ENCODE peak calls at places on chromosomes 4 and X, in eight cellular contexts. K, S, J, C, P, E, M and O are unnamed samples.

GRCh38 chr4:159279084-159279483 is 176.2 kb downstream of the RAPGEF2 start:
- DNase-seq in K (no peak), S (no peak), J (no peak), C (no peak), P (no peak), E (no peak), M (no peak), O (no peak)

GRCh38 chrX:17669891-17670290 is 67.4 kb upstream of the SCML1 start:
- DNase-seq in K (no peak), S (no peak), J (no peak), C (no peak), P (no peak), E (no peak), M (no peak), O (no peak)

GRCh38 chr4:61202638-61203495 is 2.7 kb downstream of the ADGRL3 start:
- DNase-seq in K (no peak), S (no peak), J (no peak), C (no peak), P (no peak), E (no peak), M (no peak), O (no peak)

GRCh38 chrX:18886005-18886343 is 97.9 kb downstream of the PHKA2 start:
- DNase-seq in K (no peak), S (no peak), J (no peak), C (no peak), P (no peak), E (no peak), M (peak; percentile 72), O (no peak)

GRCh38 chr4:175325230-175325629 is 407.1 kb downstream of the ADAM29 start:
- DNase-seq in K (no peak), S (no peak), J (no peak), C (no peak), P (no peak), E (peak; percentile 8), M (no peak), O (no peak)

GRCh38 chrX:1521459-1521956 is 15.5 kb downstream of the P2RY8 start:
- DNase-seq in K (no peak), S (no peak), J (no peak), C (no peak), P (peak; percentile 53), E (no peak), M (peak; percentile 89), O (no peak)

GRCh38 chr4:166014411-166014810 is 141.4 kb downstream of the TLL1 start:
- DNase-seq in K (no peak), S (no peak), J (no peak), C (no peak), P (no peak), E (no peak), M (no peak), O (no peak)

GRCh38 chrX:140733766-140734342 is 24.3 kb downstream of the LINC00632 start:
- DNase-seq in K (no peak), S (no peak), J (no peak), C (no peak), P (no peak), E (peak; percentile 57), M (no peak), O (no peak)

GRCh38 chr4:89558147-89558546 is 250.5 kb upstream of the GPRIN3 start:
- DNase-seq in K (no peak), S (no peak), J (no peak), C (no peak), P (no peak), E (no peak), M (no peak), O (no peak)

GRCh38 chrX:47583240-47583861 is 1.1 kb downstream of the TIMP1 start:
- DNase-seq in K (no peak), S (no peak), J (no peak), C (no peak), P (no peak), E (no peak), M (no peak), O (no peak)

GRCh38 chrX:15623074-15623473 is 22.3 kb upstream of the ACE2 start:
- DNase-seq in K (no peak), S (no peak), J (no peak), C (no peak), P (no peak), E (no peak), M (no peak), O (no peak)

GRCh38 chr4:1202526-1203378 is 30.4 kb upstream of the SPON2 start:
- DNase-seq in K (peak; percentile 35), S (no peak), J (no peak), C (no peak), P (peak; percentile 63), E (no peak), M (peak; percentile 81), O (peak; percentile 17)

GRCh38 chr4:98710831-98711230 is 52.4 kb upstream of the TSPAN5 start:
- DNase-seq in K (no peak), S (no peak), J (no peak), C (no peak), P (no peak), E (no peak), M (no peak), O (no peak)

GRCh38 chr4:163991268-163991667 is 496.8 kb downstream of the TMA16 start:
- DNase-seq in K (no peak), S (no peak), J (no peak), C (no peak), P (no peak), E (no peak), M (no peak), O (no peak)

GRCh38 chr4:157521916-157522315 is 301.4 kb downstream of the GRIA2 start:
- DNase-seq in K (no peak), S (no peak), J (no peak), C (no peak), P (no peak), E (no peak), M (no peak), O (no peak)

GRCh38 chr4:27149541-27150212 is 289.0 kb downstream of the STIM2 start:
- DNase-seq in K (no peak), S (no peak), J (no peak), C (no peak), P (no peak), E (peak; percentile 37), M (no peak), O (no peak)

GRCh38 chrX:76920621-76921020 is 493.1 kb downstream of the MAGEE1 start:
- DNase-seq in K (no peak), S (no peak), J (no peak), C (no peak), P (no peak), E (no peak), M (no peak), O (no peak)

GRCh38 chrX:97876697-97877407 is 993.1 kb downstream of the RPA4 start:
- DNase-seq in K (no peak), S (no peak), J (no peak), C (no peak), P (no peak), E (no peak), M (no peak), O (no peak)

GRCh38 chrX:151789179-151789800 is 54.7 kb downstream of the CNGA2 start:
- DNase-seq in K (peak; percentile 64), S (peak; percentile 50), J (no peak), C (peak; percentile 77), P (peak; percentile 78), E (peak; percentile 45), M (no peak), O (peak; percentile 25)

GRCh38 chr4:112311516-112311915 is 14.3 kb downstream of the ALPK1 start:
- DNase-seq in K (no peak), S (no peak), J (no peak), C (no peak), P (no peak), E (no peak), M (no peak), O (no peak)
- H3K27ac ChIP-seq in K (no peak overlapping the region), S (no peak overlapping the region), J (no peak overlapping the region), C (no peak overlapping the region), P (no peak overlapping the region), E (no peak overlapping the region), M (peak overlapping the region; percentile 87), O (no peak overlapping the region)

DNA sequence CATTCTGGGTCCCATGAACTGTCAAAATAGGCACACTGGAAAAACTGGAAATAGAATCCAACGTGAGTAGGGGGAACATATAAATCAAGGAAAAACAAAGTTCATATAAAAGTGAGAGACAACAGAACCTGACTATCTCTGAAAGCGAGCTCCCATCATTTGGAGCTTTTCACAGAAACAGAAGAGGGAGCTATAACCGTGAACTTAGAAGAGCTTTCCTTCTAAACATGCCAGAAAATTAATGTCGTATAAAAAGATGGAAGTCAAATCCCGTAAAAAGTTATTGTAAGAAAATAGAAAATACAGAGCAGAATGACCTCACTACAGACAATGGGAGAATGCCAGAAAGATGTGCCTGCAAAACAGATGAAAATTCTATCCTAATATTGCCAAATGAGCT is 23.9 kb upstream of the HSD17B10 start:
- DNase-seq in K (no peak), S (no peak), J (no peak), C (no peak), P (no peak), E (peak; percentile 32), M (no peak), O (no peak)
- H3K4me3 ChIP-seq in K (no peak overlapping the region), S (no peak overlapping the region), J (no peak overlapping the region), C (no peak overlapping the region), P (no peak overlapping the region), E (no peak overlapping the region), M (no peak overlapping the region), O (no peak overlapping the region)

DNA sequence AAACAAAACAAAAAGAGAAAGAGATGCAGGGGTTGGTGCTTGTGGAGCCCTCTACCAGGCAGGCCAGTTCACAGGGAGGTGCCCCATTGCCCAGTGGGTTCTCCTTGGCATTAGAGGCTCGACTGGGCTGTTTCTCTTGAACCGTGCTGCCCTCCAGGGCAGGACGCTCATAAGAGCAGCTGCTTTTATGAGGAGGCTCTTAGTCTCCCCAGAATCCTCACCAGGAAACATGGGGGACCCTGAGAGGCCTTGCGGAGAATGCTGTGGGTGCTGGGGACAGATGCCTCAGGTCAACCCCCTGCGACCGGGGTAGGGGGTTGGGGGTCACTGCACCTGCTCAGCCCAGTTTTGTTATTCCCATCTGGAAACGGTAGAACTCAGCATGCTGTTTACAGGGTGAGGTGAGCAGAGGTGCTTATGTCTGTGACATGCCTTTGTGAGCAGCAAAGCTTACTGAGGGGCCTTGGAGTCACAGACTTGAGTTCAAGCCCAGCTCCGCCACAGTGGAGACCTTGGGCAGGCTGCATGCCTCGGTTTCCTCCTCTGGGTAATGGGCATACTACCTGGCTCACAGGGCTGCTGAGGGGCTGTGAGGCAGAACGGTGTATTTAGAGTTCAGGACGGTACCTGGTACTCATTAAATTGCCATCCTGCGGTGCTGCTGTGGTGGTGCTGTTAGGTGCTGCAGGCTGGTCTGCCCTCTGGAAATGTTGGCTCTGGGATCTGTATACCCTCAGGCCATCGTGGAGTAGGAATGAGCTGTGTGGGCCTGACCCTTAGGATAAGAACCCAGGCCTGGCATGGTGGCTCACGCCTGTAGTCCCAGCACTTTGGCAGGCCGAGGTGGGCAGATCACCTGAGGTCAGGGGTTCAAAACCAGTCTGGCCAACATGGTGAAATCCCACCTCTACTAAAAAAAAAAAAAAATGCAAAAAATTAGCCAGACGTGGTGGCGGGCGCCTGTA is 5.7 kb downstream of the TBC1D14 start:
- DNase-seq in K (no peak), S (no peak), J (no peak), C (peak; percentile 36), P (no peak), E (no peak), M (peak; percentile 73), O (no peak)
- H3K4me1 ChIP-seq in K (peaks cover 16% of the 10 kb centered on the region), S (peaks cover 14% of the 10 kb centered on the region), J (peaks cover 75% of the 10 kb centered on the region), C (peaks cover 69% of the 10 kb centered on the region), P (no peaks in the 10 kb centered on the region), E (peaks cover 13% of the 10 kb centered on the region), M (peaks cover 99% of the 10 kb centered on the region), O (peaks cover 30% of the 10 kb centered on the region)

DNA sequence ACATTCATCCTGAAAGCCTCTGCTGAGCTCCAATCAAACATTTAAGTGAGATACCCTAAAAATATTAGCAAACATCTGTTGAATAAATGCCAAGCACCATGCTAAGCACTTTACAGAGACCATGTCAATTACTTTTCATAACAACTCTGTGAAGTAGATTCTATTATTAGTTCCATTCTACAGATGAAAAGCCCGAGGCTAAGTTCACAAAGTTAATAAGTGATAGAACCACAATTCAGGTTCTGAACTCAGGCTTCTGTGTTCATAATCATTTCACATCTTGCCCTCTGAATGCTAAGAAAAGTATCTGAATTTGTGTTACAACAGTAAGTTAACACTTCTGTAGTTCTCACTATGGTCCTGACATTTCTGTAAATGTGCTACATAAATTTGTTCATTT is 27.4 kb downstream of the SEL1L3 start:
- DNase-seq in K (no peak), S (no peak), J (no peak), C (no peak), P (no peak), E (no peak), M (no peak), O (no peak)
- H3K27ac ChIP-seq in K (no peak overlapping the region), S (no peak overlapping the region), J (no peak overlapping the region), C (no peak overlapping the region), P (no peak overlapping the region), E (no peak overlapping the region), M (no peak overlapping the region), O (no peak overlapping the region)